ENCODE peak calls at places on chromosomes 2 and 18, in four cellular contexts. One of them, this sample, is unnamed.

GRCh38 chr2:240196716-240197438 is 56.4 kb upstream of the OTOS start:
- DNase-seq in neural progenitor cell: no peak
- DNase-seq in GM23248: no peak
- DNase-seq in hepatocyte: no peak
- DNase-seq in this sample: no peak

GRCh38 chr2:26678026-26678425 is 14.5 kb upstream of the KCNK3 start:
- DNase-seq in neural progenitor cell: no peak
- DNase-seq in GM23248: peak; percentile 50
- DNase-seq in hepatocyte: no peak
- DNase-seq in this sample: peak; percentile 37

GRCh38 chr2:49656853-49657252 is 502.5 kb upstream of the FSHR start:
- DNase-seq in hepatocyte: no peak
- DNase-seq in neural progenitor cell: no peak
- DNase-seq in GM23248: no peak
- DNase-seq in this sample: no peak

GRCh38 chr2:221264318-221264717 is 307.8 kb downstream of the EPHA4 start:
- DNase-seq in neural progenitor cell: no peak
- DNase-seq in GM23248: no peak
- DNase-seq in hepatocyte: no peak
- DNase-seq in this sample: no peak

GRCh38 chr2:98158305-98158704 is 71.3 kb downstream of the VWA3B start:
- DNase-seq in GM23248: no peak
- DNase-seq in hepatocyte: no peak
- DNase-seq in neural progenitor cell: no peak
- DNase-seq in this sample: no peak

GRCh38 chr2:233466991-233467603 is 99.5 kb downstream of the USP40 start:
- DNase-seq in GM23248: no peak
- DNase-seq in hepatocyte: no peak
- DNase-seq in neural progenitor cell: no peak
- DNase-seq in this sample: no peak

GRCh38 chr18:43578636-43579203 is 301.4 kb upstream of the SYT4 start:
- DNase-seq in neural progenitor cell: no peak
- DNase-seq in GM23248: no peak
- DNase-seq in hepatocyte: no peak
- DNase-seq in this sample: no peak

GRCh38 chr18:21307578-21307977 is 65.5 kb downstream of the GREB1L start:
- DNase-seq in GM23248: no peak
- DNase-seq in hepatocyte: no peak
- DNase-seq in neural progenitor cell: no peak
- DNase-seq in this sample: no peak

GRCh38 chr18:40004246-40004645 is 1950.8 kb upstream of the PIK3C3 start:
- DNase-seq in hepatocyte: no peak
- DNase-seq in GM23248: no peak
- DNase-seq in neural progenitor cell: no peak
- DNase-seq in this sample: no peak

GRCh38 chr18:76709659-76710645 is 112.4 kb upstream of the ZNF236 start:
- DNase-seq in GM23248: peak; percentile 87
- DNase-seq in neural progenitor cell: peak; percentile 88
- DNase-seq in hepatocyte: peak; percentile 88
- DNase-seq in this sample: peak; percentile 66

GRCh38 chr2:10300997-10301945 is 1.4 kb upstream of the HPCAL1 start:
- DNase-seq in GM23248: no peak
- DNase-seq in neural progenitor cell: no peak
- DNase-seq in hepatocyte: peak; percentile 46
- DNase-seq in this sample: no peak

GRCh38 chr18:500556-501405 is at the start of gene COLEC12:
- DNase-seq in neural progenitor cell: peak; percentile 87
- DNase-seq in hepatocyte: peak; percentile 68
- DNase-seq in GM23248: peak; percentile 61
- DNase-seq in this sample: no peak

GRCh38 chr2:184875911-184876310 is 277.6 kb downstream of the ZNF804A start:
- DNase-seq in neural progenitor cell: no peak
- DNase-seq in GM23248: no peak
- DNase-seq in hepatocyte: no peak
- DNase-seq in this sample: no peak

GRCh38 chr2:145123606-145124005 is 603.7 kb upstream of the ZEB2 start:
- DNase-seq in neural progenitor cell: no peak
- DNase-seq in hepatocyte: peak; percentile 8
- DNase-seq in GM23248: no peak
- DNase-seq in this sample: no peak

GRCh38 chr2:201558232-201558631 is 85.1 kb downstream of the TMEM237 start:
- DNase-seq in neural progenitor cell: no peak
- DNase-seq in hepatocyte: peak; percentile 23
- DNase-seq in GM23248: no peak
- DNase-seq in this sample: peak; percentile 25

GRCh38 chr18:62450546-62451395 is 72.1 kb upstream of the ZCCHC2 start:
- DNase-seq in neural progenitor cell: no peak
- DNase-seq in GM23248: peak; percentile 91
- DNase-seq in hepatocyte: peak; percentile 50
- DNase-seq in this sample: peak; percentile 93

GRCh38 chr18:47283476-47283875 is 32.0 kb upstream of the SKOR2 start:
- DNase-seq in neural progenitor cell: peak; percentile 56
- DNase-seq in hepatocyte: peak; percentile 18
- DNase-seq in GM23248: peak; percentile 55
- DNase-seq in this sample: peak; percentile 42
- TF ChIP-seq EZH2phosphoT487 in neural progenitor cell: no peak
- TF ChIP-seq EZH2phosphoT487 in hepatocyte: no peak
- TF ChIP-seq EZH2phosphoT487 in GM23248: no peak
- TF ChIP-seq EZH2phosphoT487 in this sample: no peak

GRCh38 chr2:105385703-105386540 is 12.9 kb downstream of the FHL2 start:
- DNase-seq in GM23248: no peak
- DNase-seq in neural progenitor cell: no peak
- DNase-seq in hepatocyte: no peak
- DNase-seq in this sample: peak; percentile 70

GRCh38 chr2:105387225-105387624 is 11.6 kb downstream of the FHL2 start:
- DNase-seq in GM23248: peak; percentile 26
- DNase-seq in hepatocyte: no peak
- DNase-seq in neural progenitor cell: no peak
- DNase-seq in this sample: peak; percentile 79

GRCh38 chr2:105383456-105383855 is 15.4 kb downstream of the FHL2 start:
- DNase-seq in neural progenitor cell: no peak
- DNase-seq in hepatocyte: no peak
- DNase-seq in GM23248: no peak
- DNase-seq in this sample: no peak

GRCh38 chr2:105384216-105384615 is 14.6 kb downstream of the FHL2 start:
- DNase-seq in hepatocyte: no peak
- DNase-seq in GM23248: no peak
- DNase-seq in neural progenitor cell: no peak
- DNase-seq in this sample: no peak

DNA sequence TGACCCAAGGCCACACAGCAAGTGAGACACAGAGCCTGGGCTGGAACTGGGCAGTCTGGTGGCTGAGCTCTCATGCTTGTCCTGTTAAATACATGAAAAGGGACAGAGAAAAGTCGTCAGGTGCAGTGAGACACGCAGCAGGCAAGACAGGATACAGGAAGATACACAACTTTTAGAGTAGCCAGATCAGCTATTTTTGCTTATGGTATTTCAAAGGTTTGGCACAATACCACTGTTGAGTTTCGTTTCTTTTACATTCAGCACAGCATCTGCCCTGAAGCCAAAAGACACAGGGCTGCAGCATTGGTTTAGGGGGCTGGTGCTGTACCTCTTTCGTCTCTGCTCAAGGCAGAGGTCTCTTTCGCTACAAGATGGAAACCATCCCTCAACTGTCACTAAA is 14.0 kb downstream of the FHL2 start:
- DNase-seq in hepatocyte: no peak
- DNase-seq in GM23248: no peak
- DNase-seq in neural progenitor cell: no peak
- DNase-seq in this sample: no peak
- H3K27ac ChIP-seq in hepatocyte: peak overlapping the region; percentile 20
- H3K27ac ChIP-seq in GM23248: no peak overlapping the region
- H3K27ac ChIP-seq in neural progenitor cell: no peak overlapping the region
- H3K27ac ChIP-seq in this sample: no peak overlapping the region

GRCh38 chr2:193581807-193582206 is 1387.1 kb upstream of the TMEFF2 start:
- DNase-seq in neural progenitor cell: no peak
- DNase-seq in hepatocyte: no peak
- DNase-seq in GM23248: no peak
- DNase-seq in this sample: peak; percentile 10

GRCh38 chr2:193580176-193580950 is 1385.6 kb upstream of the TMEFF2 start:
- DNase-seq in GM23248: no peak
- DNase-seq in hepatocyte: no peak
- DNase-seq in neural progenitor cell: no peak
- DNase-seq in this sample: no peak

GRCh38 chr2:193584001-193584400 is 1389.3 kb upstream of the TMEFF2 start:
- DNase-seq in neural progenitor cell: peak; percentile 65
- DNase-seq in GM23248: no peak
- DNase-seq in hepatocyte: peak; percentile 23
- DNase-seq in this sample: peak; percentile 72

DNA sequence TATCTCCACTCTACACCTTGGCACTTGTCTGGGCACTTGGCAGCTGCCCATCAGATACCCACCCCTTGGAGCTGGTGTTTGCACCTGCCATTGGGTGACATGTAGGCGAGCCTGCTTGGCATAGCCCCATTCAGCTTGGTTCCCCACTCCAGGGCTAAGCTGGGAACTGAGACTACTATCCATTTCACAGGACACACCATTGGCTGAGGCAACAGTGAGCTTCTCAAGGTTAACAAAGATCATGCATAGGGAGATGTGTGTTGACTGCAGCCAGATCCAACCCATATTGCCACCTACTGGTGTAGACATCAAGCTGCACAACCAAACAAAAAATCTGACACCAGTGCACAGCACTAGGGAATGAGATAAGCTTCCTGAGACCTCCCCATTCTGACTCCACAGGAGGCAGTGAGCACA is 1389.8 kb upstream of the TMEFF2 start:
- DNase-seq in hepatocyte: peak; percentile 42
- DNase-seq in GM23248: peak; percentile 6
- DNase-seq in neural progenitor cell: peak; percentile 57
- DNase-seq in this sample: peak; percentile 62
- TF ChIP-seq EZH2phosphoT487 in hepatocyte: no peak
- TF ChIP-seq EZH2phosphoT487 in GM23248: no peak
- TF ChIP-seq EZH2phosphoT487 in neural progenitor cell: no peak
- TF ChIP-seq EZH2phosphoT487 in this sample: no peak

DNA sequence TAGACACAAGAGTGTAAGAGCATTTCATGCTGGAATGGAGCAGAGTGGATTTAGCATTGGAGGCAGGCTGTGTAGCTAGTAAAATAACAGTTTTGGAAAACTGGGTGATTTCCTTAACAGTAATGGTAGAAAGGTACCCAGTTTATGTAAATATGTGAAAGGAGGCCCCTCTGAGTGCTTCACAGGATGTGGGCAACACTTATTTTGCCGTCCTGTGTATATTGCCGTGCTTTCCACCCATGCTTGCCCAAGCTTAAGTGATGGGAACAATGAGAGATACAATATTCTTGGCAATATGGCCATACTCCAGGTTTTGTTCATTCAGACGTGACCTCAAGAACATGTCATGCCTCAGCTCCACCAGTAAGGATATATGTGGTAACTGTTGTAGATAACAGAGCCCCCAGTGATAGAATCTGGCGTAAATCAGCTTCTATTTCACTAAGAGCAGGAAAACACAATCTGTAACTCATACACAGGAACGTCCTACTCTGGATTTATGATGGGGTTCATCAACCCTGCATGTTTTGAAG is 318.7 kb downstream of the PTPRM start:
- DNase-seq in neural progenitor cell: no peak
- DNase-seq in GM23248: no peak
- DNase-seq in hepatocyte: no peak
- DNase-seq in this sample: no peak
- H3K27ac ChIP-seq in neural progenitor cell: no peak overlapping the region
- H3K27ac ChIP-seq in GM23248: no peak overlapping the region
- H3K27ac ChIP-seq in hepatocyte: no peak overlapping the region
- H3K27ac ChIP-seq in this sample: no peak overlapping the region

This sample was measured in PC-3.